ENCODE peak calls at places on chromosomes 4 and X, in five cellular contexts. U is NCI-H460; V is stimulated activated CD4-positive, alpha-beta T cell treated with anti-CD3 and anti-CD28 coated beads, Interleukin-15, amount 100 ng/mL, for 1 hour; D is lung microvascular endothelial cell; A is astrocyte of the spinal cord. H is an unnamed sample.

GRCh38 chrX:4764888-4765287 is 1051.4 kb upstream of the PRKX start:
- DNase-seq in U (no peak), V (no peak), D (no peak), A (peak; percentile 7), H (peak; percentile 15)

GRCh38 chrX:67601771-67602170 is 58.0 kb downstream of the AR start:
- DNase-seq in U (no peak), V (no peak), D (no peak), A (peak; percentile 23), H (no peak)

GRCh38 chr4:17721496-17722360 is 59.7 kb downstream of the FAM184B start:
- DNase-seq in U (no peak), V (no peak), D (no peak), A (peak; percentile 3), H (no peak)

GRCh38 chr4:142265536-142265935 is 580.6 kb downstream of the INPP4B start:
- DNase-seq in U (no peak), V (no peak), D (peak; percentile 68), A (peak; percentile 52), H (peak; percentile 75)

GRCh38 chrX:77505227-77505626 is 58.0 kb downstream of the FGF16 start:
- DNase-seq in U (no peak), V (no peak), D (peak; percentile 66), A (peak; percentile 25), H (peak; percentile 60)

GRCh38 chr4:44196796-44197195 is 251.8 kb downstream of the KCTD8 start:
- DNase-seq in U (no peak), V (no peak), D (no peak), A (no peak), H (no peak)

GRCh38 chrX:50721771-50722521 is 92.0 kb downstream of the SHROOM4 start:
- DNase-seq in U (no peak), V (no peak), D (no peak), A (no peak), H (no peak)

GRCh38 chrX:98398542-98398941 is 1514.8 kb downstream of the RPA4 start:
- DNase-seq in U (no peak), V (no peak), D (no peak), A (no peak), H (no peak)

GRCh38 chr4:59060895-59061294 is 1950.7 kb upstream of the IGFBP7 start:
- DNase-seq in U (no peak), V (no peak), D (no peak), A (no peak), H (no peak)

GRCh38 chr4:113141901-113142346 is 92.5 kb downstream of the ANK2 start:
- DNase-seq in U (peak; percentile 48), V (no peak), D (no peak), A (peak; percentile 86), H (peak; percentile 80)

GRCh38 chr4:94076498-94076897 is 131.2 kb upstream of the SMARCAD1 start:
- DNase-seq in U (no peak), V (no peak), D (no peak), A (no peak), H (no peak)

GRCh38 chr4:84032372-84032771 is 466.7 kb downstream of the NKX6-1 start:
- DNase-seq in U (no peak), V (no peak), D (no peak), A (no peak), H (no peak)

GRCh38 chr4:146302833-146303232 is 88.5 kb downstream of the REELD1 start:
- DNase-seq in U (no peak), V (no peak), D (no peak), A (no peak), H (no peak)

GRCh38 chr4:54315561-54315960 is 86.5 kb downstream of the PDGFRA start:
- DNase-seq in U (no peak), V (no peak), D (no peak), A (no peak), H (no peak)

H was measured in fibroblast of lung.